ENCODE peak calls at places on chromosomes 7 and 10, in ten cellular contexts. H is heart right ventricle, A is nucleus accumbens, C is NCI-H1694, P is fibroblast of lung, J is AG09319, Q is LNCaP clone FGC, S is EL, I is putamen, D is GM23338. W is an unnamed sample.

GRCh38 chr10:89916481-89916880 is 215.1 kb downstream of the KIF20B start:
- DNase-seq in H (no peak), A (no peak), C (no peak), P (peak; percentile 70), J (no peak), Q (no peak), S (peak; percentile 77), I (no peak), D (no peak), W (no peak)

GRCh38 chr10:125401462-125401861 is 241.1 kb upstream of the CTBP2 start:
- DNase-seq in H (no peak), A (no peak), C (no peak), P (no peak), J (no peak), Q (no peak), S (no peak), I (no peak), D (no peak), W (no peak)

GRCh38 chr10:73743327-73743904 is 756 bp upstream of the SEC24C start:
- DNase-seq in H (no peak), A (no peak), C (no peak), P (no peak), J (no peak), Q (no peak), S (no peak), I (no peak), D (no peak), W (no peak)

GRCh38 chr10:131168238-131168875 is 143.2 kb downstream of the TCERG1L start:
- DNase-seq in H (no peak), A (no peak), C (no peak), P (no peak), J (no peak), Q (no peak), S (no peak), I (no peak), D (no peak), W (no peak)

GRCh38 chr10:22316286-22317120 is at the start of gene COMMD3:
- DNase-seq in H (peak; percentile 89), A (peak; percentile 63), C (peak; percentile 23), P (peak; percentile 88), J (peak; percentile 58), Q (peak; percentile 68), S (peak; percentile 87), I (peak; percentile 91), D (peak; percentile 92), W (peak; percentile 76)

GRCh38 chr7:6443372-6443941 is 4.3 kb downstream of the DAGLB start:
- DNase-seq in H (no peak), A (no peak), C (no peak), P (peak; percentile 95), J (peak; percentile 41), Q (no peak), S (peak; percentile 96), I (no peak), D (no peak), W (no peak)

GRCh38 chr7:155206286-155207020 is 91.2 kb upstream of the INSIG1 start:
- DNase-seq in H (peak; percentile 58), A (no peak), C (no peak), P (peak; percentile 91), J (peak; percentile 31), Q (no peak), S (peak; percentile 85), I (peak; percentile 39), D (no peak), W (peak; percentile 58)

GRCh38 chr10:109403551-109403950 is 519.8 kb downstream of the XPNPEP1 start:
- DNase-seq in H (no peak), A (no peak), C (no peak), P (no peak), J (no peak), Q (no peak), S (no peak), I (no peak), D (no peak), W (no peak)

GRCh38 chr7:108329514-108329913 is 126.7 kb downstream of the NRCAM start:
- DNase-seq in H (no peak), A (no peak), C (no peak), P (no peak), J (no peak), Q (no peak), S (no peak), I (no peak), D (peak; percentile 60), W (no peak)

GRCh38 chr10:48798486-48799254 is 114.0 kb downstream of the WDFY4 start:
- DNase-seq in H (no peak), A (no peak), C (no peak), P (no peak), J (no peak), Q (no peak), S (peak; percentile 64), I (no peak), D (no peak), W (no peak)

GRCh38 chr7:53835301-53835700 is 706.9 kb upstream of the VSTM2A start:
- DNase-seq in H (no peak), A (no peak), C (no peak), P (no peak), J (no peak), Q (no peak), S (no peak), I (no peak), D (no peak), W (no peak)

GRCh38 chr10:63711866-63712716 is 190.9 kb downstream of the REEP3 start:
- DNase-seq in H (peak; percentile 90), A (peak; percentile 56), C (peak; percentile 98), P (peak; percentile 96), J (peak; percentile 81), Q (peak; percentile 100), S (peak; percentile 98), I (peak; percentile 79), D (no peak), W (no peak)

GRCh38 chr10:77005901-77006300 is 631.7 kb downstream of the KCNMA1 start:
- DNase-seq in H (no peak), A (no peak), C (peak; percentile 16), P (no peak), J (no peak), Q (no peak), S (no peak), I (no peak), D (no peak), W (no peak)

GRCh38 chr7:47328392-47329319 is 253.3 kb downstream of the TNS3 start:
- DNase-seq in H (no peak), A (no peak), C (no peak), P (no peak), J (no peak), Q (no peak), S (no peak), I (no peak), D (no peak), W (no peak)

GRCh38 chr7:130971297-130971696 is 237.3 kb upstream of the KLF14 start:
- DNase-seq in H (no peak), A (no peak), C (no peak), P (no peak), J (no peak), Q (no peak), S (no peak), I (no peak), D (no peak), W (no peak)

GRCh38 chr10:88318803-88319202 is 264.3 kb downstream of the RNLS start:
- DNase-seq in H (no peak), A (no peak), C (no peak), P (no peak), J (no peak), Q (no peak), S (no peak), I (no peak), D (peak; percentile 62), W (no peak)

GRCh38 chr7:132225216-132226030 is 350.8 kb downstream of the PLXNA4 start:
- DNase-seq in H (peak; percentile 38), A (no peak), C (peak; percentile 7), P (no peak), J (no peak), Q (peak; percentile 94), S (peak; percentile 5), I (no peak), D (no peak), W (no peak)

GRCh38 chr7:4157651-4158050 is 524.4 kb upstream of the FOXK1 start:
- DNase-seq in H (no peak), A (no peak), C (no peak), P (no peak), J (no peak), Q (no peak), S (no peak), I (no peak), D (no peak), W (no peak)

GRCh38 chr7:29189743-29190201 is 4.8 kb upstream of the CHN2 start:
- DNase-seq in H (peak; percentile 59), A (peak; percentile 45), C (peak; percentile 63), P (peak; percentile 21), J (no peak), Q (no peak), S (peak; percentile 23), I (peak; percentile 41), D (peak; percentile 98), W (peak; percentile 26)

GRCh38 chr7:90708841-90709317 is 112.8 kb downstream of the CDK14 start:
- DNase-seq in H (no peak), A (no peak), C (peak; percentile 77), P (peak; percentile 32), J (no peak), Q (no peak), S (no peak), I (peak; percentile 31), D (peak; percentile 93), W (no peak)

GRCh38 chr10:12489357-12489756 is 140.0 kb downstream of the CAMK1D start:
- DNase-seq in H (no peak), A (no peak), C (no peak), P (no peak), J (no peak), Q (no peak), S (no peak), I (no peak), D (no peak), W (no peak)

GRCh38 chr7:70042533-70042932 is 444.3 kb downstream of the AUTS2 start:
- DNase-seq in H (no peak), A (no peak), C (peak; percentile 48), P (peak; percentile 56), J (no peak), Q (no peak), S (no peak), I (peak; percentile 26), D (no peak), W (no peak)